ENCODE peak calls at places on chromosomes 7 and 10, in eight cellular contexts. N is stimulated activated CD8-positive, alpha-beta memory T cell treated with anti-CD3 and anti-CD28 coated beads, Interleukin-12 subunit alpha, Interleukin-12 subunit beta, amount 100 ng/mL, for 4 hours; U is amniotic stem cell; Y is neural progenitor cell; T is posterior vena cava; P is NCI-H748 treated with DMSO at 0.1 percent for 48 hours; V is EL; S is DMS53. B is an unnamed sample.

GRCh38 chr7:151062399-151063211 is 3.2 kb downstream of the SLC4A2 start:
- DNase-seq in S (peak), V (peak), P (no peak), Y (peak), U (no peak), T (peak), N (no peak), B (no peak)

GRCh38 chr7:149027560-149028345 is 552 bp downstream of the PDIA4 start:
- DNase-seq in U (no peak), V (peak), P (no peak), T (peak), N (no peak), Y (no peak), S (peak), B (no peak)

GRCh38 chr7:109322833-109323232 is 753.2 kb downstream of the DNAJB9 start:
- DNase-seq in U (no peak), S (peak), N (no peak), V (no peak), P (no peak), T (no peak), Y (no peak), B (no peak)

GRCh38 chr7:144384555-144385245 is 18.8 kb downstream of the NOBOX start:
- DNase-seq in P (no peak), V (no peak), U (peak), T (no peak), S (no peak), N (no peak), Y (no peak), B (no peak)

GRCh38 chr7:27179503-27180430 is 5.3 kb downstream of the HOXA11 start:
- DNase-seq in V (peak), Y (peak), P (no peak), N (no peak), S (peak), T (peak), U (no peak), B (no peak)

GRCh38 chr10:22318772-22319171 is 2.1 kb upstream of the BMI1 start:
- DNase-seq in P (no peak), V (no peak), U (no peak), Y (no peak), S (no peak), T (no peak), N (no peak), B (no peak)

GRCh38 chr7:5701085-5701914 is 80.2 kb downstream of the RNF216 start:
- DNase-seq in N (peak), Y (no peak), T (no peak), S (peak), P (no peak), V (peak), U (no peak), B (no peak)

GRCh38 chr7:55212838-55213237 is 152.3 kb upstream of the LANCL2 start:
- DNase-seq in Y (no peak), N (no peak), P (no peak), S (no peak), V (no peak), T (no peak), U (no peak), B (no peak)

GRCh38 chr10:87696922-87697714 is 37.4 kb downstream of the PAPSS2 start:
- DNase-seq in S (no peak), T (no peak), V (no peak), Y (no peak), N (no peak), U (no peak), P (no peak), B (no peak)

GRCh38 chr7:2802504-2803341 is 41.4 kb downstream of the GNA12 start:
- DNase-seq in P (peak), U (no peak), S (peak), N (no peak), V (peak), T (no peak), Y (peak), B (no peak)

GRCh38 chr10:125983161-125983560 is 86.8 kb downstream of the FANK1 start:
- DNase-seq in V (no peak), U (no peak), N (no peak), P (no peak), Y (peak), S (no peak), T (no peak), B (no peak)

GRCh38 chr10:42111076-42111475 is 527.3 kb downstream of the ZNF33B start:
- DNase-seq in V (no peak), T (no peak), N (no peak), Y (no peak), S (no peak), P (no peak), U (no peak), B (no peak)

GRCh38 chr7:34982371-34983019 is 54.8 kb downstream of the DPY19L1 start:
- DNase-seq in Y (no peak), S (no peak), U (no peak), N (no peak), T (no peak), P (no peak), V (no peak), B (no peak)

GRCh38 chr10:102280397-102281015 is 35.2 kb downstream of the GBF1 start:
- DNase-seq in V (peak), P (no peak), U (no peak), N (no peak), Y (no peak), S (peak), T (no peak), B (peak)

GRCh38 chr10:6280291-6280690 is 77.6 kb downstream of the PFKFB3 start:
- DNase-seq in N (no peak), T (no peak), V (no peak), U (no peak), P (no peak), S (no peak), Y (no peak), B (no peak)

GRCh38 chr7:35316549-35316948 is 62.6 kb upstream of the TBX20 start:
- DNase-seq in V (no peak), S (no peak), Y (no peak), T (no peak), N (no peak), P (no peak), U (no peak), B (no peak)

GRCh38 chr7:156232931-156233705 is 407.5 kb upstream of the RNF32 start:
- DNase-seq in N (no peak), V (no peak), U (no peak), Y (no peak), T (no peak), S (no peak), P (no peak), B (no peak)

GRCh38 chr7:22435105-22435504 is 64.9 kb downstream of the STEAP1B start:
- DNase-seq in V (no peak), Y (no peak), S (peak), P (no peak), N (no peak), T (no peak), U (no peak), B (no peak)

B was measured in frontal cortex.